ENCODE peak calls at places on chromosomes 6 and 20, in eight cellular contexts. E is transverse colon, U is A549, V is ovary, J is heart left ventricle, F is esophagus muscularis mucosa, C is stomach, Z is suprapubic skin. O is an unnamed sample.

GRCh38 chr6:163457637-163458561 is 43.4 kb downstream of the QKI start:
- DNase-seq in E (peak), U (peak), V (no peak), J (peak), F (no peak), C (no peak), Z (no peak), O (peak)

GRCh38 chr20:22836877-22837276 is 198.2 kb upstream of the SSTR4 start:
- DNase-seq in E (no peak), U (peak), V (no peak), J (no peak), F (peak), C (no peak), Z (no peak), O (no peak)

GRCh38 chr20:41411458-41411857 is 44.8 kb upstream of the EMILIN3 start:
- DNase-seq in E (no peak), U (peak), V (no peak), J (no peak), F (no peak), C (no peak), Z (no peak), O (no peak)

GRCh38 chr6:125924169-125924568 is 32.4 kb upstream of the HINT3 start:
- DNase-seq in E (no peak), U (no peak), V (no peak), J (no peak), F (no peak), C (no peak), Z (no peak), O (no peak)

GRCh38 chr6:2900821-2901644 is 2.1 kb downstream of the SERPINB9 start:
- DNase-seq in E (no peak), U (no peak), V (peak), J (no peak), F (peak), C (no peak), Z (no peak), O (no peak)

GRCh38 chr6:150142657-150143501 is at the start of gene PPP1R14C:
- DNase-seq in E (peak), U (no peak), V (no peak), J (peak), F (no peak), C (no peak), Z (no peak), O (peak)

GRCh38 chr20:35604444-35604750 is 11.2 kb upstream of the SPAG4 start:
- DNase-seq in E (peak), U (no peak), V (no peak), J (no peak), F (no peak), C (peak), Z (no peak), O (no peak)

GRCh38 chr6:939526-940252 is 246.8 kb upstream of the EXOC2 start:
- DNase-seq in E (no peak), U (no peak), V (no peak), J (no peak), F (peak), C (no peak), Z (no peak), O (no peak)

GRCh38 chr6:132648356-132648755 is 10.6 kb downstream of the TAAR1 start:
- DNase-seq in E (no peak), U (peak), V (no peak), J (no peak), F (no peak), C (no peak), Z (no peak), O (no peak)

GRCh38 chr6:35044771-35045275 is 96.3 kb downstream of the TCP11 start:
- DNase-seq in E (peak), U (no peak), V (no peak), J (peak), F (no peak), C (no peak), Z (no peak), O (no peak)

GRCh38 chr6:135851442-135852271 is at the start of gene PDE7B:
- DNase-seq in E (peak), U (peak), V (peak), J (peak), F (no peak), C (peak), Z (peak), O (peak)

GRCh38 chr6:7669742-7670141 is 56.2 kb upstream of the BMP6 start:
- DNase-seq in E (no peak), U (no peak), V (no peak), J (no peak), F (no peak), C (no peak), Z (no peak), O (no peak)

GRCh38 chr6:25132934-25133333 is 146.2 kb upstream of the CARMIL1 start:
- DNase-seq in E (no peak), U (no peak), V (no peak), J (no peak), F (no peak), C (no peak), Z (no peak), O (no peak)

GRCh38 chr6:1227935-1228753 is 83.8 kb upstream of the FOXQ1 start:
- DNase-seq in E (peak), U (no peak), V (no peak), J (no peak), F (no peak), C (peak), Z (no peak), O (no peak)

GRCh38 chr20:63441777-63442493 is 30.5 kb downstream of the KCNQ2 start:
- DNase-seq in E (peak), U (peak), V (no peak), J (peak), F (no peak), C (peak), Z (no peak), O (peak)

GRCh38 chr6:31308050-31308844 is 36.4 kb upstream of the HLA-C start:
- DNase-seq in E (peak), U (peak), V (peak), J (no peak), F (no peak), C (peak), Z (no peak), O (no peak)

GRCh38 chr20:17808357-17808756 is 108.6 kb downstream of the BANF2 start:
- DNase-seq in E (no peak), U (no peak), V (peak), J (peak), F (no peak), C (no peak), Z (no peak), O (no peak)

GRCh38 chr6:18323935-18324707 is 59.8 kb upstream of the DEK start:
- DNase-seq in E (no peak), U (peak), V (no peak), J (no peak), F (no peak), C (no peak), Z (no peak), O (peak)

GRCh38 chr6:8785223-8785622 is 349.9 kb upstream of the SLC35B3 start:
- DNase-seq in E (no peak), U (no peak), V (no peak), J (no peak), F (no peak), C (no peak), Z (no peak), O (no peak)

GRCh38 chr6:67683960-67684359 is 951.1 kb upstream of the ADGRB3 start:
- DNase-seq in E (no peak), U (no peak), V (no peak), J (no peak), F (no peak), C (no peak), Z (no peak), O (peak)

GRCh38 chr20:23643665-23644064 is 5.9 kb upstream of the CST3 start:
- DNase-seq in E (no peak), U (no peak), V (no peak), J (no peak), F (no peak), C (no peak), Z (no peak), O (no peak)

GRCh38 chr6:27205375-27206278 is 41.9 kb upstream of the PRSS16 start:
- DNase-seq in E (no peak), U (no peak), V (no peak), J (no peak), F (no peak), C (no peak), Z (no peak), O (no peak)

GRCh38 chr20:63947638-63948456 is 8.4 kb downstream of the UCKL1 start:
- DNase-seq in E (no peak), U (no peak), V (peak), J (peak), F (no peak), C (no peak), Z (no peak), O (no peak)

GRCh38 chr6:145235207-145235606 is 500.1 kb downstream of the EPM2A start:
- DNase-seq in E (no peak), U (no peak), V (no peak), J (no peak), F (no peak), C (no peak), Z (no peak), O (no peak)

GRCh38 chr6:17700421-17701416 is 6.0 kb downstream of the NUP153 start:
- DNase-seq in E (no peak), U (no peak), V (no peak), J (no peak), F (no peak), C (no peak), Z (no peak), O (no peak)

GRCh38 chr6:167957626-167958025 is 39.8 kb upstream of the KIF25 start:
- DNase-seq in E (no peak), U (no peak), V (no peak), J (no peak), F (no peak), C (no peak), Z (no peak), O (no peak)

GRCh38 chr20:45456632-45457031 is 12.9 kb upstream of the WFDC2 start:
- DNase-seq in E (peak), U (peak), V (no peak), J (no peak), F (no peak), C (peak), Z (no peak), O (no peak)

GRCh38 chr6:35181933-35182612 is 31.7 kb upstream of the SCUBE3 start:
- DNase-seq in E (peak), U (peak), V (peak), J (peak), F (no peak), C (peak), Z (no peak), O (peak)

GRCh38 chr6:3023663-3024483 is 24.2 kb downstream of the NQO2 start:
- DNase-seq in E (peak), U (peak), V (peak), J (peak), F (peak), C (peak), Z (peak), O (peak)

GRCh38 chr20:49979030-49979832 is 3.5 kb upstream of the SNAI1 start:
- DNase-seq in E (peak), U (peak), V (peak), J (peak), F (no peak), C (peak), Z (no peak), O (no peak)

GRCh38 chr20:49981218-49982071 is 1.3 kb upstream of the SNAI1 start:
- DNase-seq in E (no peak), U (no peak), V (no peak), J (no peak), F (no peak), C (no peak), Z (no peak), O (no peak)

GRCh38 chr20:49976542-49976941 is 6.2 kb upstream of the SNAI1 start:
- DNase-seq in E (no peak), U (peak), V (no peak), J (no peak), F (no peak), C (no peak), Z (no peak), O (no peak)

GRCh38 chr20:49980140-49981008 is 2.4 kb upstream of the SNAI1 start:
- DNase-seq in E (no peak), U (no peak), V (no peak), J (peak), F (no peak), C (no peak), Z (no peak), O (no peak)

GRCh38 chr20:49978685-49979029 is 4.1 kb upstream of the SNAI1 start:
- DNase-seq in E (no peak), U (no peak), V (no peak), J (no peak), F (no peak), C (no peak), Z (no peak), O (no peak)
- TF ChIP-seq POLR2A in E (no peak), U (no peak), V (no peak), J (no peak), F (no peak), C (no peak), Z (no peak), O (no peak)

GRCh38 chr20:62411479-62412193 is 4.6 kb upstream of the CABLES2 start:
- DNase-seq in E (peak), U (no peak), V (no peak), J (no peak), F (no peak), C (peak), Z (no peak), O (no peak)

GRCh38 chr20:62413025-62413580 is 6.0 kb upstream of the CABLES2 start:
- DNase-seq in E (peak), U (no peak), V (no peak), J (no peak), F (no peak), C (no peak), Z (no peak), O (no peak)

GRCh38 chr20:62410742-62411478 is 3.8 kb upstream of the CABLES2 start:
- DNase-seq in E (no peak), U (no peak), V (no peak), J (no peak), F (no peak), C (no peak), Z (no peak), O (no peak)

GRCh38 chr20:62413896-62414481 is 6.9 kb upstream of the CABLES2 start:
- DNase-seq in E (no peak), U (peak), V (no peak), J (no peak), F (no peak), C (no peak), Z (no peak), O (peak)

GRCh38 chr20:62412194-62413024 is 5.3 kb upstream of the CABLES2 start:
- DNase-seq in E (peak), U (no peak), V (no peak), J (no peak), F (no peak), C (no peak), Z (no peak), O (no peak)
- TF ChIP-seq POLR2A in E (peak), U (no peak), V (no peak), J (no peak), F (no peak), C (no peak), Z (no peak), O (no peak)

DNA sequence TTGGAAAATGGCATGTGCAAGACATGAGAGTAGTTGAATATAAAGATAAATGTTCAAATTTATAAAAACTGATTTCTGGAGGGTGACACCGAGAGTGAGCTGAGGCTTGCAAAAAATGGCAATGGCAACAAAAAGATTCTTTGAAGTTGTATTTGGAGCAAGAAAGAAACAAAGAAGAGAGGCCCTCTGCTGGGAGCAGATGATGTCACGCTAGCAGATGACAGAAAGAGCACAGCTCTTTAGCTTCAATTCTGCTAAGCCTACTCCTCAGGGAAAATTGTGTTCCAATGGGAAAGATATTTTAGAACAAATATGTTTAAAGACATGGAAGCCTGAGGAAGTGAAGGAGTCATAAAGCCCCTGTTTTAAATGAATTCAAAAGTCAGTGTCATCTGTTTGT is 125.3 kb upstream of the NOX3 start:
- DNase-seq in E (no peak), U (no peak), V (no peak), J (no peak), F (no peak), C (no peak), Z (no peak), O (no peak)
- TF ChIP-seq POLR2A in E (no peak), U (no peak), V (no peak), J (no peak), F (no peak), C (no peak), Z (no peak), O (no peak)

GRCh38 chr6:37059344-37060194 is 54.1 kb downstream of the FGD2 start:
- DNase-seq in E (peak), U (peak), V (peak), J (peak), F (no peak), C (peak), Z (no peak), O (peak)
- TF ChIP-seq POLR2A in E (no peak), U (peak), V (no peak), J (no peak), F (no peak), C (no peak), Z (no peak), O (no peak)

GRCh38 chr20:31718952-31719643 is 3.6 kb downstream of the BCL2L1 start:
- DNase-seq in E (peak), U (no peak), V (no peak), J (no peak), F (no peak), C (peak), Z (no peak), O (no peak)

GRCh38 chr20:31719644-31720485 is 2.8 kb downstream of the BCL2L1 start:
- DNase-seq in E (peak), U (peak), V (no peak), J (no peak), F (no peak), C (peak), Z (no peak), O (peak)

GRCh38 chr20:31722388-31723281 is at the start of gene BCL2L1:
- DNase-seq in E (peak), U (peak), V (peak), J (peak), F (peak), C (peak), Z (peak), O (peak)

GRCh38 chr20:31721408-31722332 is 998 bp downstream of the BCL2L1 start:
- DNase-seq in E (peak), U (no peak), V (peak), J (no peak), F (no peak), C (peak), Z (peak), O (no peak)

GRCh38 chr20:31720486-31721407 is 1.9 kb downstream of the BCL2L1 start:
- DNase-seq in E (peak), U (no peak), V (no peak), J (no peak), F (no peak), C (peak), Z (no peak), O (no peak)
- TF ChIP-seq POLR2A in E (peak), U (no peak), V (no peak), J (no peak), F (no peak), C (no peak), Z (no peak), O (no peak)

DNA sequence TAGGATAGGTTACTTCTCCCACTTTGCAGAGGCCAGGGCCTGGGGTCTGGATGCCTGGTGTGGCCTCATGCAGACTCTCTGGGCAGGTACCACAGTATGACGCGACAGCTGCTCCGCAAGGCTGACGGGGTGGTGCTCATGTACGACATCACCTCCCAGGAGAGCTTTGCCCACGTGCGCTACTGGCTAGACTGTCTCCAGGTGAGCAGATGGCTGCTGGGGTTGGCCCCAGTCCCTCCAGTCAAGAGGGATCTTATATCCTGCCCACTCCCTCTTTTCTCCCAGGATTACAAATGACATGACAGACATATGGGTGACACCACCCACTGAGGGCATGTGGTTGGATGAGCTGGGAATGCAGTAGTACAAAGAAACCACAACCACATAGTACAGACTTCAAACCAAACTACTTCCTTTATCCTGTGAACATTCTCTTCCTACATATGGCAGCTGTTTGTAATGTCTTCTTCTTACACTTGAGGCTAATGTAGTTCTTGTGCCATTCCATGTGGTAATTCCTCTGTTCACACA is 29.9 kb downstream of the RAB44 start:
- DNase-seq in E (no peak), U (no peak), V (no peak), J (no peak), F (no peak), C (no peak), Z (no peak), O (no peak)
- TF ChIP-seq POLR2A in E (no peak), U (no peak), V (no peak), J (no peak), F (no peak), C (no peak), Z (no peak), O (no peak)

GRCh38 chr20:38358500-38358998 is 12.3 kb downstream of the LBP start:
- DNase-seq in E (no peak), U (no peak), V (no peak), J (no peak), F (no peak), C (no peak), Z (no peak), O (no peak)
- TF ChIP-seq POLR2A in E (no peak), U (no peak), V (no peak), J (no peak), F (no peak), C (no peak), Z (no peak), O (no peak)

GRCh38 chr6:41939091-41939847 is 2.3 kb downstream of the CCND3 start:
- DNase-seq in E (peak), U (no peak), V (peak), J (peak), F (peak), C (peak), Z (no peak), O (no peak)

GRCh38 chr6:41939848-41940758 is 1.5 kb downstream of the CCND3 start:
- DNase-seq in E (peak), U (no peak), V (no peak), J (peak), F (no peak), C (peak), Z (no peak), O (no peak)

GRCh38 chr6:41937881-41938574 is 3.6 kb downstream of the CCND3 start:
- DNase-seq in E (no peak), U (no peak), V (no peak), J (peak), F (no peak), C (no peak), Z (no peak), O (no peak)

GRCh38 chr6:41937472-41937871 is 4.1 kb downstream of the CCND3 start:
- DNase-seq in E (no peak), U (no peak), V (no peak), J (no peak), F (no peak), C (no peak), Z (no peak), O (no peak)

GRCh38 chr6:41938590-41938989 is 3.0 kb downstream of the CCND3 start:
- DNase-seq in E (no peak), U (no peak), V (no peak), J (no peak), F (no peak), C (no peak), Z (no peak), O (no peak)
- TF ChIP-seq POLR2A in E (no peak), U (no peak), V (no peak), J (no peak), F (no peak), C (no peak), Z (no peak), O (no peak)

GRCh38 chr6:169921853-169922779 is 170.7 kb downstream of the ERMARD start:
- DNase-seq in E (no peak), U (no peak), V (no peak), J (no peak), F (no peak), C (no peak), Z (peak), O (no peak)
- TF ChIP-seq POLR2A in E (no peak), U (no peak), V (no peak), J (no peak), F (no peak), C (no peak), Z (no peak), O (no peak)